ENCODE peak calls at places on chromosomes 7 and 10, in four cellular contexts. A, U, E and R are unnamed samples.

GRCh38 chr10:75647675-75648074 is 216.3 kb downstream of the LRMDA start:
- DNase-seq in A (no peak), U (no peak), E (no peak), R (no peak)

GRCh38 chr7:111138196-111138569 is 47.3 kb downstream of the LRRN3 start:
- DNase-seq in A (no peak), U (no peak), E (peak), R (no peak)

GRCh38 chr10:62852961-62853702 is 37.0 kb upstream of the EGR2 start:
- DNase-seq in A (no peak), U (no peak), E (no peak), R (no peak)

GRCh38 chr10:74836855-74837254 is 10.5 kb downstream of the KAT6B start:
- DNase-seq in A (no peak), U (no peak), E (no peak), R (no peak)

GRCh38 chr10:14389981-14390590 is 59.4 kb upstream of the FRMD4A start:
- DNase-seq in A (no peak), U (no peak), E (no peak), R (no peak)

GRCh38 chr7:155874411-155874810 is 62.1 kb upstream of the SHH start:
- DNase-seq in A (peak), U (no peak), E (no peak), R (no peak)

GRCh38 chr7:154242709-154243108 is 190.5 kb downstream of the DPP6 start:
- DNase-seq in A (no peak), U (no peak), E (no peak), R (no peak)

GRCh38 chr7:135206887-135207738 is 4.2 kb downstream of the WDR91 start:
- DNase-seq in A (no peak), U (no peak), E (no peak), R (no peak)

GRCh38 chr7:157874208-157874816 is 537.5 kb downstream of the DNAJB6 start:
- DNase-seq in A (no peak), U (no peak), E (no peak), R (no peak)

GRCh38 chr7:70060298-70061068 is 462.2 kb downstream of the AUTS2 start:
- DNase-seq in A (no peak), U (no peak), E (no peak), R (no peak)

GRCh38 chr10:130802301-130802700 is 509.2 kb downstream of the TCERG1L start:
- DNase-seq in A (peak), U (no peak), E (no peak), R (no peak)

GRCh38 chr10:116403740-116404250 is 23.9 kb upstream of the PNLIPRP3 start:
- DNase-seq in A (no peak), U (no peak), E (no peak), R (no peak)

GRCh38 chr7:1964913-1965578 is 267.7 kb downstream of the MAD1L1 start:
- DNase-seq in A (no peak), U (no peak), E (peak), R (no peak)

GRCh38 chr7:140475747-140476333 is 3.5 kb downstream of the MKRN1 start:
- DNase-seq in A (no peak), U (peak), E (no peak), R (no peak)

GRCh38 chr10:132386419-132386831 is 10.6 kb upstream of the PWWP2B start:
- DNase-seq in A (peak), U (no peak), E (no peak), R (no peak)

GRCh38 chr10:95374597-95375209 is 83.9 kb upstream of the PDLIM1 start:
- DNase-seq in A (peak), U (peak), E (peak), R (peak)

GRCh38 chr10:71888623-71889387 is 37.8 kb upstream of the PSAP start:
- DNase-seq in A (peak), U (peak), E (peak), R (peak)

GRCh38 chr7:129851810-129852209 is 101.0 kb downstream of the UBE2H start:
- DNase-seq in A (no peak), U (no peak), E (no peak), R (no peak)

GRCh38 chr10:71512213-71512745 is 115.6 kb downstream of the CDH23 start:
- DNase-seq in A (no peak), U (no peak), E (no peak), R (no peak)

GRCh38 chr7:131071786-131072504 is 255.7 kb upstream of the MKLN1 start:
- DNase-seq in A (no peak), U (peak), E (peak), R (peak)

GRCh38 chr7:137269240-137269639 is 74.3 kb downstream of the PTN start:
- DNase-seq in A (no peak), U (no peak), E (no peak), R (no peak)

GRCh38 chr7:104982773-104983619 is 31.0 kb upstream of the KMT2E start:
- DNase-seq in A (no peak), U (no peak), E (no peak), R (no peak)

GRCh38 chr10:107899075-107899474 is 734.6 kb upstream of the SORCS1 start:
- DNase-seq in A (no peak), U (no peak), E (no peak), R (no peak)

GRCh38 chr7:141550694-141551079 is 523 bp upstream of the AGK start:
- DNase-seq in A (no peak), U (peak), E (peak), R (peak)

GRCh38 chr10:73648975-73649829 is 6.6 kb downstream of the SYNPO2L start:
- DNase-seq in A (no peak), U (no peak), E (no peak), R (no peak)

GRCh38 chr10:52019078-52019644 is 294.9 kb upstream of the DKK1 start:
- DNase-seq in A (no peak), U (no peak), E (no peak), R (no peak)

GRCh38 chr10:8137272-8137680 is 82.8 kb downstream of the GATA3 start:
- DNase-seq in A (no peak), U (no peak), E (no peak), R (no peak)

GRCh38 chr10:131726460-131726861 is 174.3 kb upstream of the PPP2R2D start:
- DNase-seq in A (peak), U (no peak), E (peak), R (peak)

GRCh38 chr7:150666412-150666811 is 19.1 kb upstream of the GIMAP2 start:
- DNase-seq in A (no peak), U (no peak), E (no peak), R (no peak)

GRCh38 chr10:5030989-5031388 is 27.3 kb upstream of the AKR1C2 start:
- DNase-seq in A (no peak), U (no peak), E (no peak), R (no peak)
- TF ChIP-seq CTCF in A (no peak), U (no peak), E (no peak), R (no peak)

GRCh38 chr10:103106556-103106955 is 86.5 kb downstream of the NT5C2 start:
- DNase-seq in A (no peak), U (no peak), E (no peak), R (no peak)

GRCh38 chr10:103114876-103115275 is 78.2 kb downstream of the NT5C2 start:
- DNase-seq in A (no peak), U (no peak), E (no peak), R (no peak)

GRCh38 chr10:103111918-103112877 is 80.9 kb downstream of the NT5C2 start:
- DNase-seq in A (no peak), U (no peak), E (no peak), R (no peak)

GRCh38 chr10:103111031-103111917 is 81.8 kb downstream of the NT5C2 start:
- DNase-seq in A (no peak), U (no peak), E (no peak), R (no peak)

DNA sequence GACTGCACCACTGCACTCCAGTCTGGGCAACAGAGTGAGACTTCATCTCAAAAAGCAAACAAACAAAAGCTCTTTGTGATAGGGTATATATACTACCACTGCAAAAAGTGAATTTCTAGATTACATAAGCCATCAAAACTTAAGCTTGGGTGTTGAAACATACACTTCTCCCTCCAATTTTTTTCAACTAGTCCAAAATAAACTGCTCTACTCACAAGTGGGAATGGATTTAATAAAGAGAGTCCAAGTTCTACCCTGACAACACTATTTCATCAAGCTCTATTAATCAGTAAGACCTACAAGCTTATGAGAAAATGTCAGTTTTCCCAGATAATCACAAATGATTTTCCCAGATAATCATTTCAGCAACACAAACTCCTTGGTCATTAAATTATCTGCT is 82.7 kb downstream of the NT5C2 start:
- DNase-seq in A (no peak), U (no peak), E (no peak), R (no peak)
- H3K4me3 ChIP-seq in A (no peak), U (no peak), E (no peak), R (no peak)

DNA sequence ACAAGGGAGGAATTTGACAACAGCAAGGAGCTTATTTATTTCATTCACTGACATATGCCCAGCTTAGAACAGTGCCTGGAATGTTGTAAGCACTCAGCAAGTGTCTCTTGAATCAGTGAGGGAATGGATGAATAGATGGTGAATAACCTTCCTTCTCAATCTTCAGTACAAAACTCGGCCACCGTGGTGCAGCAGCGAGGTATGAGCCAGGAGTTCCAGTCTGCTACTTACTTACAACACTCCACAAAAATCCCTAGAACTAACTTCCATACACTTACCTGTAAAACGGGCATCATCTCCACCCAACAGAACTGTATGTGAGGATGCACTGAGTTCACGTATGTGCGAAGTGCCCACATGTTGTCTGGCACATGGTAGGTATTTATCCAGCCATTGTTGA is 237.4 kb downstream of the WDR11 start:
- DNase-seq in A (no peak), U (peak), E (no peak), R (no peak)
- TF ChIP-seq CTCF in A (no peak), U (no peak), E (no peak), R (no peak)

DNA sequence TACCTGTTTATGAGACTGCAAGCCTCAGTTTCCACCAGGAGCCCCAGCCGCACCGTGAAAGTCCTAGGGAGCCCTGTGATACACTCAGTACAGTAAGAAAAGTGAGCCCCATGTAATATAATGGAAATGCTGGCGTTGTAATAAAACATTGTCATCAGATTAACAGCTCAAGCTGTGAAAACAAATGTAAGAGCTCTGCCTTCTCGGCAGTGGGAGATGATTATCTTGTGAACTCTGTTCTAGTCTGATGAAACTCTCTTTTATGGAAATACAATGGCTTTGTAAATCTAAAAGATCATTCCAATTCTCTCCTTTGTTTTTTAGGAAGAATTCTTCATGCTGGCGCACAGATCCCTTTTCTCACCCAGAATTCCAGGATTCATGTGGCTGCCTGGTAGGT is 299.9 kb downstream of the ABCA13 start:
- DNase-seq in A (no peak), U (no peak), E (no peak), R (no peak)
- H3K4me3 ChIP-seq in A (no peak), U (no peak), E (no peak), R (no peak)

GRCh38 chr7:7693881-7694280 is 24.5 kb downstream of the RPA3 start:
- DNase-seq in A (no peak), U (peak), E (no peak), R (no peak)
- TF ChIP-seq CTCF in A (no peak), U (no peak), E (no peak), R (no peak)